ENCODE peak calls at places on chromosome 5, in seven cellular contexts. X is neural crest cell, B is thoracic aorta, A is nephron progenitor cell, Z is PC-3, N is stomach, H is colonic mucosa. I is an unnamed sample.

GRCh38 chr5:179886190-179886589 is 21.5 kb downstream of the TBC1D9B start:
- DNase-seq in X (no peak), B (no peak), A (no peak), Z (no peak), N (no peak), H (no peak), I (no peak)

GRCh38 chr5:150284311-150284710 is 5.3 kb downstream of the CAMK2A start:
- DNase-seq in X (no peak), B (no peak), A (peak; percentile 22), Z (no peak), N (no peak), H (no peak), I (no peak)

GRCh38 chr5:83503662-83504061 is 32.1 kb downstream of the VCAN start:
- DNase-seq in X (no peak), B (no peak), A (no peak), Z (no peak), N (no peak), H (no peak), I (no peak)

GRCh38 chr5:74233571-74233970 is 407.0 kb downstream of the ENC1 start:
- DNase-seq in X (no peak), B (no peak), A (no peak), Z (peak; percentile 88), N (no peak), H (no peak), I (no peak)

GRCh38 chr5:110757118-110757729 is 18.4 kb downstream of the SLC25A46 start:
- DNase-seq in X (peak; percentile 20), B (no peak), A (peak; percentile 23), Z (peak; percentile 84), N (no peak), H (peak; percentile 20), I (no peak)

GRCh38 chr5:68641211-68641610 is 425.7 kb downstream of the PIK3R1 start:
- DNase-seq in X (no peak), B (no peak), A (no peak), Z (no peak), N (no peak), H (no peak), I (no peak)

GRCh38 chr5:1227669-1228068 is 2.5 kb downstream of the SLC6A18 start:
- DNase-seq in X (no peak), B (no peak), A (peak; percentile 82), Z (peak; percentile 85), N (no peak), H (no peak), I (no peak)

GRCh38 chr5:32312194-32312681 is 501 bp downstream of the MTMR12 start:
- DNase-seq in X (peak; percentile 41), B (no peak), A (peak; percentile 63), Z (peak; percentile 56), N (peak; percentile 77), H (peak; percentile 73), I (peak; percentile 49)

GRCh38 chr5:166772770-166773169 is 1518.7 kb upstream of the WWC1 start:
- DNase-seq in X (no peak), B (no peak), A (no peak), Z (peak; percentile 10), N (no peak), H (no peak), I (no peak)

GRCh38 chr5:112604741-112605390 is 132.8 kb upstream of the APC start:
- DNase-seq in X (no peak), B (no peak), A (no peak), Z (peak; percentile 28), N (no peak), H (peak; percentile 22), I (no peak)

GRCh38 chr5:94367900-94368299 is 250.5 kb downstream of the KIAA0825 start:
- DNase-seq in X (no peak), B (no peak), A (no peak), Z (peak; percentile 69), N (no peak), H (no peak), I (no peak)

GRCh38 chr5:144206136-144206535 is 35.5 kb downstream of the KCTD16 start:
- DNase-seq in X (no peak), B (no peak), A (no peak), Z (no peak), N (no peak), H (no peak), I (no peak)

GRCh38 chr5:79619849-79620248 is 7.6 kb downstream of the TENT2 start:
- DNase-seq in X (no peak), B (no peak), A (no peak), Z (no peak), N (no peak), H (no peak), I (no peak)

GRCh38 chr5:1104327-1105006 is 7.4 kb downstream of the SLC12A7 start:
- DNase-seq in X (no peak), B (no peak), A (no peak), Z (no peak), N (no peak), H (no peak), I (no peak)

GRCh38 chr5:137040641-137041340 is 458.3 kb downstream of the SPOCK1 start:
- DNase-seq in X (no peak), B (no peak), A (no peak), Z (no peak), N (no peak), H (no peak), I (no peak)

GRCh38 chr5:128532127-128532526 is 5.9 kb downstream of the FBN2 start:
- DNase-seq in X (no peak), B (no peak), A (no peak), Z (no peak), N (no peak), H (no peak), I (no peak)

GRCh38 chr5:151072234-151073025 is 8.4 kb downstream of the TNIP1 start:
- DNase-seq in X (no peak), B (no peak), A (no peak), Z (peak; percentile 90), N (no peak), H (no peak), I (no peak)

GRCh38 chr5:170882345-170882744 is 20.5 kb downstream of the RANBP17 start:
- DNase-seq in X (no peak), B (no peak), A (no peak), Z (no peak), N (no peak), H (no peak), I (no peak)

GRCh38 chr5:145937432-145938250 is 1.3 kb downstream of the SH3RF2 start:
- DNase-seq in X (no peak), B (no peak), A (no peak), Z (peak; percentile 82), N (peak; percentile 38), H (peak; percentile 65), I (no peak)

DNA sequence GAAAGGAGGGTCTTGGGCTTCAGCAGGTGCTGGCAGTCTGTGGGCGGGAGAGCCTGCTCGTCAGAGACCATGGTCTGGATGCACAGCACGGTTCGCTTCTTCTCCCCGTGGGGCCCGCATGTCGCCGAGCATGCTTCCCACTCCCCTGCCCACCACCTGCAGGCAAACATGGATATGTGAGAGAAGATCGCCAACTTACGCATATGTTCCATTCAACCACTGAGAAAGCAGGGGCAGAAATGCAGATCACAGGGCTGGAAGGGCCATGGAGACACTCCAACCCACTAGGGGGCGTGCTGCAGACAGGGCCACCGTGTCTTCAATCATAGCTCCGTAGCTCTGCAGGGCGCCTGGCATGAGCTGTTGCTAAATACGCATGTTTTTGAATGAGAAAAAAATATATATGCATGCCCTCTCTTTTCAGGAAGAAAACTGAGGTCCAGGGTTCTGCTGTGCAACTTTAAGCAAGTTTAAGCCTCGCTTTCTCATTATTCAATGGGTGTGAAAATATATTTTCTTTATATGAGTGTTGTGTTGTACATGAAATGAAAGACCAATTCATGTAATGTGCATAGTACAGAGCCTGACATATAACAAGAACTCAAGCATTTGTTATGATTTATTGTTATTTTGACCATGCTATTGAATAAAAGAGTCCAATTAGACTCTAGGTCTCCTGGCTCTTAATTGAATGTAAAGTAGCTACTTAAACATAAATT is 148.0 kb downstream of the TARS1 start:
- DNase-seq in X (peak; percentile 47), B (no peak), A (peak; percentile 40), Z (peak; percentile 24), N (peak; percentile 37), H (peak; percentile 31), I (peak; percentile 11)
- TF ChIP-seq CTCF in X (peak; percentile 61), B (peak; percentile 10), A (peak; percentile 59), Z (peak; percentile 73), N (peak; percentile 28), H (no peak), I (peak; percentile 61)

GRCh38 chr5:160186480-160186879 is 42.8 kb upstream of the FABP6 start:
- DNase-seq in X (no peak), B (no peak), A (no peak), Z (no peak), N (no peak), H (no peak), I (no peak)

GRCh38 chr5:160185954-160186353 is 43.4 kb upstream of the FABP6 start:
- DNase-seq in X (no peak), B (no peak), A (no peak), Z (no peak), N (no peak), H (no peak), I (no peak)

GRCh38 chr5:160188968-160189319 is 40.4 kb upstream of the FABP6 start:
- DNase-seq in X (no peak), B (no peak), A (no peak), Z (no peak), N (no peak), H (no peak), I (no peak)

GRCh38 chr5:160187091-160187490 is 42.2 kb upstream of the FABP6 start:
- DNase-seq in X (no peak), B (no peak), A (no peak), Z (no peak), N (no peak), H (no peak), I (no peak)

GRCh38 chr5:160188151-160188967 is 40.9 kb upstream of the FABP6 start:
- DNase-seq in X (no peak), B (no peak), A (peak; percentile 33), Z (peak; percentile 39), N (peak; percentile 68), H (peak; percentile 75), I (peak; percentile 33)
- TF ChIP-seq CTCF in X (no peak), B (no peak), A (no peak), Z (no peak), N (no peak), H (no peak), I (no peak)

DNA sequence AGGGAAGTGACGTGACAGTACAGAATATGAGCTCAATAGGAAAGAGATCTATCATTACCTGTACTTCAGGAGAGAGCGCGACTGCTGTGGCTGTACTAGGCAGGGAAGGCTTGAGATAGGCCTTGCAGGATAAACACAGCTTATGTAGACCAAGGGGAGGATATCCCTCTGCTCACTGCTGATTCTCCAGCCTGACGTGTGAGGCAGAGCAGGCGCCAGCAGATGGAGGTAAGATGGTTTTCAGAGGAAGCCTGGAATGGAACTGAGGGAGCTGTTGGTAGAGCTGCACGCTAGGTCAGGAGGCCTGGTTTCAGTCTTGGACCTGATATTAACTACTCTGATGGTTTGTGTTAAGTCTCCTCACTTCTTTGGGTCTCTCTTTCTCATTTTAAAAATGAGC is 291.4 kb downstream of the YTHDC2 start:
- DNase-seq in X (no peak), B (no peak), A (no peak), Z (no peak), N (no peak), H (no peak), I (no peak)
- TF ChIP-seq CTCF in X (no peak), B (no peak), A (no peak), Z (no peak), N (no peak), H (no peak), I (no peak)

DNA sequence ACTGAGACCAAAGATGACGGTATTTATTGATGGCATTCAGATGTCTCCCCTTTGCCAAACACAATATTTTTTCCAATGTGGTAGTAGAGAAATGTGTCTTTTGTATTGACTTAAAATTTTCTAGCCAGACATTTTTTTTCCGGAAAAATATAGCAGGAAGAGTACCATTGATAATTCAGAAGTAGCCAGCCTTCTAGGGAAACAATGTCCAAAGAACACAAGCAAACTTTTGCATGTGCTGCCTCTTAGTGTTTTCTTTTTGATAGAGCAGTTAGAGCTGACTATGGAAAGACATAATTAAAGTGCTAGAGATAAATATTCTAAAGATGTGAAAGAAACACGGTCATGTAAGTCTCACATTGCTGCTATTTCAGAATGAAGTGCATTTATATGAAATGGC is 231.4 kb downstream of the MARCHF11 start:
- DNase-seq in X (no peak), B (no peak), A (no peak), Z (no peak), N (no peak), H (no peak), I (no peak)
- TF ChIP-seq CTCF in X (no peak), B (no peak), A (no peak), Z (no peak), N (no peak), H (no peak), I (no peak)

I was measured in progenitor cell of endocrine pancreas.